ENCODE peak calls at places on chromosomes 1 and 21, in four cellular contexts. K, U, T and S are unnamed samples.

GRCh38 chr1:244097523-244098390 is 46.7 kb downstream of the ZBTB18 start:
- DNase-seq in K (no peak), U (no peak), T (no peak), S (no peak)

GRCh38 chr1:1274931-1275431 is 1.3 kb upstream of the UBE2J2 start:
- DNase-seq in K (no peak), U (no peak), T (no peak), S (no peak)

GRCh38 chr1:177705839-177706238 is 264.0 kb downstream of the SEC16B start:
- DNase-seq in K (no peak), U (no peak), T (no peak), S (no peak)

GRCh38 chr1:48177257-48177656 is 45.3 kb upstream of the SLC5A9 start:
- DNase-seq in K (no peak), U (no peak), T (no peak), S (no peak)

GRCh38 chr1:12113433-12114339 is 50.6 kb downstream of the TNFRSF8 start:
- DNase-seq in K (no peak), U (no peak), T (no peak), S (no peak)

GRCh38 chr1:15951341-15952153 is 24.4 kb downstream of the ZBTB17 start:
- DNase-seq in K (no peak), U (peak), T (no peak), S (no peak)

GRCh38 chr21:33844104-33844889 is 71.3 kb downstream of the ATP5PO start:
- DNase-seq in K (no peak), U (no peak), T (no peak), S (peak)

GRCh38 chr1:185960377-185961151 is 226.4 kb downstream of the HMCN1 start:
- DNase-seq in K (no peak), U (no peak), T (no peak), S (no peak)

GRCh38 chr1:11749203-11749689 is 12.7 kb upstream of the C1orf167 start:
- DNase-seq in K (no peak), U (peak), T (peak), S (peak)

GRCh38 chr1:165383067-165383466 is 26.6 kb upstream of the LMX1A start:
- DNase-seq in K (no peak), U (no peak), T (no peak), S (peak)

GRCh38 chr1:93079685-93080141 is 630 bp downstream of the MTF2 start:
- DNase-seq in K (peak), U (peak), T (no peak), S (peak)

GRCh38 chr1:75950176-75950575 is 18.0 kb upstream of the ASB17 start:
- DNase-seq in K (no peak), U (no peak), T (no peak), S (no peak)

GRCh38 chr1:1439550-1440261 is 4.2 kb downstream of the VWA1 start:
- DNase-seq in K (no peak), U (no peak), T (no peak), S (no peak)

GRCh38 chr1:43934279-43934985 is 831 bp downstream of the ARTN start:
- DNase-seq in K (no peak), U (peak), T (peak), S (no peak)

GRCh38 chr1:226195144-226195543 is 8.6 kb upstream of the ACBD3 start:
- DNase-seq in K (no peak), U (no peak), T (no peak), S (no peak)

GRCh38 chr1:53626576-53626975 is 112.4 kb downstream of the GLIS1 start:
- DNase-seq in K (peak), U (peak), T (no peak), S (no peak)

GRCh38 chr1:206050655-206051235 is 2.2 kb upstream of the RHEX start:
- DNase-seq in K (no peak), U (no peak), T (no peak), S (no peak)

GRCh38 chr1:93779540-93780121 is 98.0 kb upstream of the BCAR3 start:
- DNase-seq in K (peak), U (no peak), T (no peak), S (no peak)

GRCh38 chr1:168065511-168065910 is 71.2 kb downstream of the GPR161 start:
- DNase-seq in K (no peak), U (no peak), T (no peak), S (no peak)

GRCh38 chr21:36325373-36326010 is 5.5 kb downstream of the MORC3 start:
- DNase-seq in K (no peak), U (no peak), T (no peak), S (no peak)

GRCh38 chr1:105442901-105443300 is 1613.6 kb upstream of the PRMT6 start:
- DNase-seq in K (no peak), U (no peak), T (no peak), S (no peak)

GRCh38 chr1:169945171-169945570 is 51.5 kb upstream of the SCYL3 start:
- DNase-seq in K (no peak), U (no peak), T (no peak), S (no peak)

GRCh38 chr1:193181526-193181925 is 4.9 kb downstream of the B3GALT2 start:
- DNase-seq in K (no peak), U (no peak), T (no peak), S (no peak)

GRCh38 chr1:147892731-147893214 is 9.8 kb upstream of the GJA8 start:
- DNase-seq in K (no peak), U (no peak), T (no peak), S (peak)

GRCh38 chr1:145962157-145963102 is 1.9 kb downstream of the ANKRD34A start:
- DNase-seq in K (no peak), U (peak), T (no peak), S (peak)

GRCh38 chr1:118947790-118948189 is 40.4 kb downstream of the TBX15 start:
- DNase-seq in K (no peak), U (no peak), T (no peak), S (no peak)

GRCh38 chr1:177185209-177185608 is 14.5 kb downstream of the BRINP2 start:
- DNase-seq in K (no peak), U (peak), T (no peak), S (no peak)

GRCh38 chr21:15495965-15496364 is 233.8 kb upstream of the USP25 start:
- DNase-seq in K (no peak), U (no peak), T (no peak), S (no peak)

GRCh38 chr1:224859651-224860050 is 69.8 kb upstream of the DNAH14 start:
- DNase-seq in K (no peak), U (no peak), T (no peak), S (no peak)

GRCh38 chr21:46028547-46029200 is 47.1 kb downstream of the COL6A1 start:
- DNase-seq in K (no peak), U (no peak), T (no peak), S (no peak)
- H3K27ac ChIP-seq in K (peak), U (no peak), T (peak), S (peak)

GRCh38 chr1:72202761-72203160 is 79.6 kb downstream of the NEGR1 start:
- DNase-seq in K (no peak), U (no peak), T (no peak), S (no peak)

DNA sequence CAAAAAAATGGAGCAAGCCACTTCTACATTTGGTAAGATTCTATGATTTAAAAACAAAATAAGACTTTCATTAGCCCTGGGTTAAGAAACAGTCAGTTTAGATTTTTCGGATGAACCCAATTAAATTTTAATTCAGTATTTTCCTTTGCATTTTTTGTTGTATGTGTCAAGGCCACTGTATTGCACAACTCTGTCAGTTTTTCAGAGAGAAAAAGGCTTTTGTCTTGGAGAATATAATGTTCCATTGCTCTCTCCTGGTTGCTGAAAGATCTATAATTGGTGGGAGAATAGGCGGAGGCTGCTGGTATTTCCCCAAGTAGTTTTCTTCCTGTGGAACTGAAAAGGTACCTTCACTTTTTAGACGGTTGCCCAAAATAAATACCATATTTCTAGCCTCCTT is 84.6 kb downstream of the NEGR1 start:
- DNase-seq in K (no peak), U (no peak), T (no peak), S (no peak)
- TF ChIP-seq POLR2AphosphoS5 in K (no peak), U (no peak), T (no peak), S (no peak)

GRCh38 chr1:18907021-18907913 is 4.9 kb upstream of the ALDH4A1 start:
- DNase-seq in K (no peak), U (peak), T (peak), S (peak)
- H3K4me3 ChIP-seq in K (no peak), U (no peak), T (no peak), S (no peak)

GRCh38 chr1:201921952-201922558 is 24.3 kb downstream of the LMOD1 start:
- DNase-seq in K (no peak), U (no peak), T (no peak), S (no peak)
- H3K27ac ChIP-seq in K (no peak), U (no peak), T (no peak), S (no peak)

DNA sequence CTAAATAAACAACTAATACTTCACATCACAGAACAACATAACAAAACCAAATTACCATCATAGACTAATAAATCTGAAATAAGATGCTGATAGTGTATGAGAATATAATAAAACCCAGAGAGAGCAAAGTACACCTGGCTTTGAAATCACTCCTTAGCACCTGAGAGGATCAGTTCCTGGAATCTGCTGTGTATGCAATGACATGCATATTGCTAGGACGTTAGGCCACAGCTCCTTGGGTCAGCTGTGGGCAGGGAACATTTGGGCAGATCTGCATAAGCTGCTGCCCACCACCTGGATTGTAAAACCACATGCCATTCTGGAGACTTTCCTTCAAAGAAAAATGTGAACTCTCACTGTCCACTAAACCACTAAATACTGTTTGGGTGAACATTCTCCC is 81.1 kb downstream of the NR5A2 start:
- DNase-seq in K (no peak), U (no peak), T (no peak), S (no peak)
- TF ChIP-seq POLR2AphosphoS5 in K (no peak), U (no peak), T (no peak), S (no peak)

DNA sequence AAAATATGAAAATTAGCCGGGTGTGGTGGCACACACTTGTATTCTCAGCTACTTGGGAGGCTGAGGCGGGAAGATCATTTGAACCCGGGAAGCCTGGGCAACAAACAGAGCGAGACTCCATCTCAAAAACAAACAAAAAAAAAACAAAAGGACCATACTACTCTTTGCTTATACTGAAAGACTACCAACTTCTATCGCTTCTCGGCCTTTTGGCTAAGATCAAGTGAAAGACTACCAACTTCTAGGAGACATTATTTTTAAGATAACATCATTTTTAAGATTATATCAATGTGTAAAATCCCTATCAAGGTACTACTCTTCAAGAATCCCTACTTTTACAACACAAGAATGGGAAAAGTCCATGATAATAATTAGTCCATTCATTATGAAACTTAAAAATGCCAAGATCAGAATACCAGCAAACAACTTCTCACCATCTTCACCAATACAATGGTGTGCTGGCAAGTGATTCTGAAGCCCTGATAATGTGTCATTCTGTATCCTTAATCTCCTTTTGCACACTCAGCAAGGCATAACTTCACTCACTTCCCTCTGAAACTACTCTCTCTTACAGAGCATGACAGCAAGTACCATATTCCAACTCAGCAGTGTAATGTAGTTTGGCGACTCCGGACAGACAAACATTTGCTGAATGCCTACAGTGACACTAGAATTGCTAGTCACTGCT is 1.7 kb downstream of the PTP4A2 start:
- DNase-seq in K (no peak), U (no peak), T (no peak), S (no peak)
- H3K4me3 ChIP-seq in K (peak), U (peak), T (peak), S (peak)